ENCODE peak calls at places on chromosomes 6 and 20, in four cellular contexts. F, G, Q and M are unnamed samples.

GRCh38 chr20:6492396-6493055 is 275.0 kb upstream of the BMP2 start:
- DNase-seq in F (no peak), G (no peak), Q (no peak), M (peak; percentile 32)

GRCh38 chr6:84449220-84449619 is 221.8 kb upstream of the CEP162 start:
- DNase-seq in F (peak; percentile 18), G (no peak), Q (no peak), M (no peak)

GRCh38 chr6:52547647-52548352 is 29.1 kb downstream of the TRAM2 start:
- DNase-seq in F (no peak), G (peak; percentile 38), Q (no peak), M (peak; percentile 87)

GRCh38 chr6:79506251-79506650 is 31.0 kb downstream of the LCA5 start:
- DNase-seq in F (no peak), G (no peak), Q (no peak), M (no peak)

GRCh38 chr6:5135783-5136376 is 50.7 kb downstream of the PPP1R3G start:
- DNase-seq in F (peak; percentile 54), G (no peak), Q (peak; percentile 27), M (peak; percentile 8)

GRCh38 chr6:158417760-158418098 is 105.5 kb downstream of the TULP4 start:
- DNase-seq in F (no peak), G (no peak), Q (no peak), M (no peak)

GRCh38 chr6:161327360-161327953 is 53.6 kb upstream of the AGPAT4 start:
- DNase-seq in F (peak; percentile 28), G (no peak), Q (peak; percentile 26), M (no peak)

GRCh38 chr6:163983601-163984445 is 569.3 kb downstream of the QKI start:
- DNase-seq in F (peak; percentile 47), G (no peak), Q (no peak), M (no peak)

GRCh38 chr6:6676910-6677441 is 88.5 kb downstream of the LY86 start:
- DNase-seq in F (peak; percentile 79), G (peak; percentile 63), Q (peak; percentile 65), M (peak; percentile 88)

GRCh38 chr6:108667984-108668383 is 107.3 kb downstream of the FOXO3 start:
- DNase-seq in F (peak; percentile 41), G (no peak), Q (no peak), M (no peak)

GRCh38 chr6:98835149-98836024 is 1.0 kb downstream of the POU3F2 start:
- DNase-seq in F (peak; percentile 69), G (no peak), Q (no peak), M (no peak)

GRCh38 chr6:164063346-164063745 is 648.8 kb downstream of the QKI start:
- DNase-seq in F (no peak), G (no peak), Q (no peak), M (no peak)

DNA sequence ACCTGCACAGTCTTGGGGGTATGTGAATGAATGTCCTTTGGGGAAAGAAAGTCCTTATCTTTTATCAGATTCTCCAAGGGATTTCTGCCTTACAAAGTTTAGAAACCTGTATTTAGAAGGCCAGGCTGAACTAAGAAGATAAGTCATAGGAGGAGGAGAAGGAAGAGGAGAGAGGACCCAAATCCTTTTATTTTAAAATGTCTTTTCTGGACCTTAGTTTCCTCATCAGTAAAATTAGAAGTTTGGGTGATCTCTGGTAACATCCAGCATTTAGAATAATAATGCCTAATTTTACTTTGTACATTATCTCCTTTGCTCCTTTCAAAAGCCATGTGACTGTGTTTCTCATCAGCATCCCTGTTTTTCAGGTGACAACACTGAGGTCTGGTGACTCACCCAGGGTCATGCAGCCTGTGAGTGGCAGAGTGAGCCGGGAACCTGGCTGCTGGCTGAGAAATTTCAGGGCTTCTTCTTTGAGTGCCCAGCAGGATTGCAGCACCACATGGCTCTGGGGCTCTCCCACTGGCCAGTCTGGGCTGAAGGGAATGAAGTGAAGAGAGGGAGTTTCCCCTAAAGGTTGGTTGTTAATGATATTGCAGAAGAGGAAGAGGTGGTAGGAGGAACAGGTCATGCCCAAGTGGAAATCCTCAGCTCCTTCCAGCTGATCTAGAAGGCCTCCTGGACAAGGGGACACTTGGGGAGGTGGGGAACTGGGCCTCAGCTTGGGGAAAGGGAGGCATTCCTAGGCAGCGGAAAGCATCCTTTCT is 34.0 kb downstream of the VEGFA start:
- DNase-seq in F (no peak), G (no peak), Q (peak; percentile 22), M (peak; percentile 73)
- H3K4me1 ChIP-seq in F (no peaks in the 10 kb centered on the region), G (peaks cover 26% of the 10 kb centered on the region), Q (peaks cover 66% of the 10 kb centered on the region), M (peaks cover 15% of the 10 kb centered on the region)

GRCh38 chr6:40441132-40441531 is 146.0 kb downstream of the LRFN2 start:
- DNase-seq in F (no peak), G (no peak), Q (no peak), M (no peak)
- H3K4me1 ChIP-seq in F (peaks cover 9% of the 10 kb centered on the region), G (no peaks in the 10 kb centered on the region), Q (no peaks in the 10 kb centered on the region), M (no peaks in the 10 kb centered on the region)

DNA sequence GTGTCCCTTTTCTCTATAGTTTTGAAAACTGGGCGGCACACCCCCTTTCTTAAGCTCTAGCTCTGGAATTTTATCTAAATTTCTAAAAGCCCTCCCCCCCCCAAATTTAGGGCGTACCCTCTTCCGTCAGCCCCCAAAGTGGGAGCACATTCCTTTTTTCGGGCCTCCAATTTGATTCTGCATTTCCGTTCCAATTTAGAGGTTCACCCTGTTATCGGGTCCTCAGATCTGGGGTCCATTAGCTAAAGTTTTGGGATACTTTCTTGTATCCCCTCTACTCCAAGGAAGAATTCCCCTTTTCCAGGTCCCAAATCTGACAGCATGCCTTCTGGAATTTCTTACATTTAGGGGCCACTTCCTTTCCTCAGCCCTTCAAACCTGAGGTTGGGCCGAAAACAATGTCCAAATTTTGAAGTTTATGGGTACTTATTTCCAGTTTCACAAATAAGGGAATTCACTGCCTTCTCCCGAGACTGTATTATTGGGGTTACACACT is 796 bp downstream of the PHF20 start:
- DNase-seq in F (peak; percentile 8), G (no peak), Q (no peak), M (peak; percentile 6)
- H3K4me1 ChIP-seq in F (peaks cover 25% of the 10 kb centered on the region), G (peaks cover 71% of the 10 kb centered on the region), Q (peaks cover 44% of the 10 kb centered on the region), M (peaks cover 17% of the 10 kb centered on the region)

GRCh38 chr6:26385734-26386125 is 2.8 kb downstream of the BTN2A2 start:
- DNase-seq in F (no peak), G (no peak), Q (no peak), M (no peak)

GRCh38 chr6:26389349-26389799 is 6.5 kb downstream of the BTN2A2 start:
- DNase-seq in F (no peak), G (no peak), Q (no peak), M (no peak)

GRCh38 chr6:26388014-26388413 is 5.1 kb downstream of the BTN2A2 start:
- DNase-seq in F (peak; percentile 4), G (no peak), Q (no peak), M (no peak)

GRCh38 chr6:26388441-26388840 is 5.5 kb downstream of the BTN2A2 start:
- DNase-seq in F (no peak), G (no peak), Q (no peak), M (no peak)

DNA sequence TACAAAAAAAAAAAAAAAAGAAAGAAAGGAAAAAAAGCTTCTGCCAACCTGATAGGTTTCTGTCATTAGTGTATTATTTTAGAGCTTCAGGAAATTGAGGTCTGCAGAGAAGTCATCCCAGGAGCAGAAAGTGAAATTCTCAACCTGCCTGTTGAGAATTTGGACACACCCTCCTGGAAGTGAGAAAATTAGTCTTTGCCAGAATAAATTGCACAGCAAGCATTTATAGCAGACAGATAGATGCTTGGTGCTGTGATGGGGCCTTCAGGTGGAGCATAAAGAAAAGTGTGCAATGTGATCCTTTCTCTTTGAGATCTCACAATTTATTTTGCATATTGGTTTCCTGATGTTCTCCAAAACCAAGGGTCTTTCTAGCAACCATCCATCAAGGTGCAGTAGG is 4.7 kb downstream of the BTN2A2 start:
- DNase-seq in F (no peak), G (no peak), Q (no peak), M (no peak)
- H3K4me1 ChIP-seq in F (peaks cover 13% of the 10 kb centered on the region), G (peaks cover 13% of the 10 kb centered on the region), Q (peaks cover 17% of the 10 kb centered on the region), M (no peaks in the 10 kb centered on the region)

DNA sequence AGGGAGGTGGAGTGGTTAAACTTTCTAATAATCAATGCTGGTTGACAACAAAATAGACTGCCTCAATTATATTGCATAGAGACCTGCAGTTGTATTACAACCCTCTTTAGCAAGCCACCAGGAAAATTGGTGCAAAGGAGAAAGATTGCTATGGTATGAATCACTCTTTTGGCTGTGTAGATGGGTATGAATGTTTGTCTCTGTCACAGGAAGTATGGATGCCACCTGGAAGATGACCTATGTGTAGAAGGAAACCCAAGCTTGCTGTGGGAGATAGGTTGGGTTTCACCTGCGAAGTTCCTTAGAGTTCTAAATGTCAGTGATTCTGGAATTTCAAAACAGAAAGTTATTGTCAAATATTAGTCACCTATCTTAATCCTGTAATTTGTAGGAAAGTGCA is 134.6 kb downstream of the SOBP start:
- DNase-seq in F (no peak), G (no peak), Q (no peak), M (no peak)
- H3K4me1 ChIP-seq in F (peaks cover 63% of the 10 kb centered on the region), G (peaks cover 46% of the 10 kb centered on the region), Q (peaks cover 13% of the 10 kb centered on the region), M (no peaks in the 10 kb centered on the region)